ENCODE peak calls at places on chromosomes 6 and 20, in four cellular contexts. O, H, B and C are unnamed samples.

GRCh38 chr6:85561750-85562357 is 31.8 kb downstream of the SNX14 start:
- DNase-seq in O (no peak), H (no peak), B (no peak), C (no peak)

GRCh38 chr20:1185781-1186334 is 1.1 kb upstream of the TMEM74B start:
- DNase-seq in B (no peak), H (peak), O (no peak), C (peak)

GRCh38 chr20:38997622-38998021 is 35.5 kb downstream of the DHX35 start:
- DNase-seq in H (no peak), O (no peak), B (no peak), C (no peak)

GRCh38 chr6:10434235-10434634 is 19.4 kb upstream of the TFAP2A start:
- DNase-seq in O (no peak), B (no peak), H (no peak), C (no peak)

GRCh38 chr20:63060057-63060991 is 53.6 kb upstream of the BHLHE23 start:
- DNase-seq in B (no peak), H (no peak), O (peak), C (peak)

GRCh38 chr6:80280258-80281010 is 174.0 kb downstream of the BCKDHB start:
- DNase-seq in B (no peak), H (no peak), O (no peak), C (no peak)

GRCh38 chr6:2439632-2440031 is 194.2 kb upstream of the GMDS start:
- DNase-seq in O (no peak), B (no peak), H (no peak), C (no peak)

GRCh38 chr6:74931567-74931966 is 274.3 kb downstream of the COL12A1 start:
- DNase-seq in H (no peak), O (no peak), B (peak), C (no peak)

GRCh38 chr6:53514677-53515076 is 30.2 kb downstream of the GCLC start:
- DNase-seq in O (no peak), B (no peak), H (no peak), C (no peak)

GRCh38 chr6:100035873-100036653 is 42.0 kb upstream of the MCHR2 start:
- DNase-seq in H (no peak), B (no peak), O (no peak), C (no peak)

GRCh38 chr6:105136433-105137350 is 43.1 kb downstream of the POPDC3 start:
- DNase-seq in H (peak), O (peak), B (no peak), C (peak)

GRCh38 chr20:2801459-2801728 is 967 bp upstream of the CPXM1 start:
- DNase-seq in H (no peak), O (no peak), B (no peak), C (no peak)

GRCh38 chr20:22418738-22419137 is 165.6 kb downstream of the FOXA2 start:
- DNase-seq in O (no peak), H (no peak), B (no peak), C (no peak)

GRCh38 chr20:58981564-58982364 is 708 bp downstream of the NELFCD start:
- DNase-seq in O (no peak), H (peak), B (no peak), C (peak)

GRCh38 chr20:64139200-64140081 is 24.8 kb upstream of the MYT1 start:
- DNase-seq in H (no peak), B (no peak), O (peak), C (no peak)

GRCh38 chr20:59958626-59959025 is 403 bp downstream of the CDH26 start:
- DNase-seq in O (no peak), B (no peak), H (no peak), C (no peak)

GRCh38 chr6:38212579-38212978 is 393.1 kb downstream of the ZFAND3 start:
- DNase-seq in O (no peak), H (no peak), B (no peak), C (no peak)

GRCh38 chr20:25197173-25197869 is 1.8 kb downstream of the ENTPD6 start:
- DNase-seq in H (no peak), O (no peak), B (no peak), C (no peak)

GRCh38 chr6:84691978-84692623 is 72.3 kb downstream of the TBX18 start:
- DNase-seq in O (no peak), B (no peak), H (no peak), C (no peak)

GRCh38 chr20:58457083-58457680 is 58.0 kb downstream of the APCDD1L start:
- DNase-seq in H (no peak), O (no peak), B (no peak), C (no peak)

GRCh38 chr6:90284236-90284744 is 12.4 kb downstream of the BACH2 start:
- DNase-seq in H (peak), B (peak), O (no peak), C (no peak)

GRCh38 chr6:42292002-42292735 is 74.5 kb upstream of the MRPS10 start:
- DNase-seq in B (peak), O (no peak), H (peak), C (no peak)

GRCh38 chr20:877814-878213 is 38.3 kb downstream of the ANGPT4 start:
- DNase-seq in B (no peak), O (no peak), H (no peak), C (no peak)

GRCh38 chr6:46983007-46983411 is 59.1 kb downstream of the ADGRF1 start:
- DNase-seq in O (no peak), B (peak), H (peak), C (no peak)

GRCh38 chr20:13546497-13547131 is 92.1 kb downstream of the TASP1 start:
- DNase-seq in H (peak), O (peak), B (peak), C (peak)

GRCh38 chr20:44950368-44950767 is 9.8 kb downstream of the TOMM34 start:
- DNase-seq in O (no peak), H (no peak), B (no peak), C (no peak)

GRCh38 chr6:73652637-73653570 is 888 bp downstream of the SLC17A5 start:
- DNase-seq in O (peak), H (peak), B (no peak), C (peak)

GRCh38 chr20:64038579-64039292 is 2.8 kb downstream of the C20orf204 start:
- DNase-seq in O (peak), H (peak), B (no peak), C (peak)

GRCh38 chr20:6348908-6349307 is 226.1 kb upstream of the FERMT1 start:
- DNase-seq in B (no peak), H (no peak), O (no peak), C (no peak)

GRCh38 chr6:33174784-33175183 is 17.5 kb downstream of the COL11A2 start:
- DNase-seq in H (no peak), O (no peak), B (no peak), C (no peak)

GRCh38 chr20:51750037-51750769 is 18.0 kb downstream of the ATP9A start:
- DNase-seq in B (peak), O (peak), H (peak), C (no peak)

GRCh38 chr20:47334022-47334551 is 22.4 kb downstream of the ZMYND8 start:
- DNase-seq in H (peak), B (peak), O (no peak), C (no peak)

GRCh38 chr6:10416863-10417641 is 2.2 kb upstream of the TFAP2A start:
- DNase-seq in O (no peak), H (no peak), B (no peak), C (no peak)

GRCh38 chr20:41818991-41819390 is 200.8 kb upstream of the CHD6 start:
- DNase-seq in B (no peak), O (no peak), H (no peak), C (no peak)

GRCh38 chr6:48194596-48195295 is 83.7 kb upstream of the PTCHD4 start:
- DNase-seq in H (no peak), B (no peak), O (no peak), C (no peak)

GRCh38 chr6:163401039-163401885 is 13.3 kb upstream of the QKI start:
- DNase-seq in H (no peak), B (no peak), O (no peak), C (no peak)

GRCh38 chr6:113654396-113654795 is 202.7 kb upstream of the MARCKS start:
- DNase-seq in O (peak), B (no peak), H (peak), C (no peak)

GRCh38 chr6:30091577-30092381 is 16.2 kb upstream of the RNF39 start:
- DNase-seq in O (no peak), B (peak), H (peak), C (no peak)

GRCh38 chr6:26270903-26271639 is 93.9 kb upstream of the BTN3A2 start:
- DNase-seq in H (no peak), O (peak), B (peak), C (peak)

GRCh38 chr6:26268659-26269402 is 96.2 kb upstream of the BTN3A2 start:
- DNase-seq in H (no peak), O (no peak), B (no peak), C (peak)

GRCh38 chr6:26271640-26272090 is 93.3 kb upstream of the BTN3A2 start:
- DNase-seq in H (no peak), B (no peak), O (no peak), C (no peak)

GRCh38 chr6:26270121-26270861 is 94.7 kb upstream of the BTN3A2 start:
- DNase-seq in H (no peak), B (no peak), O (no peak), C (no peak)

DNA sequence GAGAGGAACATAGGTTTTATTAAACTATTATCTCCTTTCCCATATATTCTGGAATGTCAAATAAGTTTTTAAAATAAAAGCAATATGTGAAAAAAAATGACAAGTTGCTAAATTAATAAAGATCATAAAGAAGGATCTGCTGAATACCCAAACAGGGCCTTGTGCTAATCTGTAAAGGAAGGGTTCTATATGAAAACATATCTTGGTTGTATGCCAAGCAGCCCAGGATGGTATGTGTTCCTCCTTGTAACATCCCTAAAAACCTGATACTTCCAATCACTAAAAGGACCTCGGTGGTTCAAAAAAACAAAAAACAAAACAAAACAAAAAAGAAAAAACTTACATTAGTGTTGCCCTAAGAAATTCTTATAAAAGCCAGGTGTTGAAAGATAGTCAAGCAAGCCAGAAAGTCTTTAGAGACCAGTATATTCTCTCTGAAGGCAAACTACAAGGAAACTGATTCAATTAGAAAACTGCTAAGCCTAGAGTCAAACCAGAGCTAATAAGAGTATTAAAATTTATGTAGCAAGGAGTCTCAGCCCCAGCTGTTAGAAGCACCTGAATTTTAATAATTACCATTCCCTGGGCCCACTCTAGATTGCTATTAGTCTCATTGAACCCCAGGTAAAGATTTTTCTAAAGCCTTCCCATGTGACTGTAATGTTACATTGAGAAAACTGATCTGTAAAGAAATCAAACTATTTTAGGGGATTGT is 95.4 kb upstream of the BTN3A2 start:
- DNase-seq in H (no peak), O (no peak), B (no peak), C (no peak)
- H3K4me3 ChIP-seq in H (no peak), O (no peak), B (no peak), C (peak)

DNA sequence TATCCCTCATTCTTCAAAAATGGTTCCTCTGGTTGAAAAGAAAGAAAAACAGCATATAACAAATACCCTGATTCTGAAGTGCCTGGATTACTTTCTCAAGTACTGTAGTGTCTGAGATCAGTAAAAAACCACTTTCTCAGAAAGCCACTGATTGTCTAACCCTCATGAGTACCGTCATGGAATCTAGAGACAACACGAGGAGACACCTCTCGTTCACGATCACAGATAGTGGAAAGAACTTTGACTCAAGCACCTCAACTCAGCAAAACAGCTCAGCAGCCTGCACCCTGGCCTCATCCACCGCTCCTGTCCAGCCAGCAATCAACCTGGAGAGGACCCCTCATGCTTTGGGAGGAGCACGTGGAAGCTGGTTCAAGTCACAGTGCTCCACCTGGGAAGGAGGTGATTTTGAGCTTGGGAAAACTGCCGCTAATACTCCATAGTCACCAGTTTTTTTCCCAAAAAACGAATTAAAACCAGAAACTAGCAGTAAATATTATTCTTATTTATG is 1.0 kb downstream of the SCML4 start:
- DNase-seq in O (no peak), B (no peak), H (no peak), C (no peak)
- H3K4me3 ChIP-seq in O (no peak), B (no peak), H (no peak), C (no peak)

DNA sequence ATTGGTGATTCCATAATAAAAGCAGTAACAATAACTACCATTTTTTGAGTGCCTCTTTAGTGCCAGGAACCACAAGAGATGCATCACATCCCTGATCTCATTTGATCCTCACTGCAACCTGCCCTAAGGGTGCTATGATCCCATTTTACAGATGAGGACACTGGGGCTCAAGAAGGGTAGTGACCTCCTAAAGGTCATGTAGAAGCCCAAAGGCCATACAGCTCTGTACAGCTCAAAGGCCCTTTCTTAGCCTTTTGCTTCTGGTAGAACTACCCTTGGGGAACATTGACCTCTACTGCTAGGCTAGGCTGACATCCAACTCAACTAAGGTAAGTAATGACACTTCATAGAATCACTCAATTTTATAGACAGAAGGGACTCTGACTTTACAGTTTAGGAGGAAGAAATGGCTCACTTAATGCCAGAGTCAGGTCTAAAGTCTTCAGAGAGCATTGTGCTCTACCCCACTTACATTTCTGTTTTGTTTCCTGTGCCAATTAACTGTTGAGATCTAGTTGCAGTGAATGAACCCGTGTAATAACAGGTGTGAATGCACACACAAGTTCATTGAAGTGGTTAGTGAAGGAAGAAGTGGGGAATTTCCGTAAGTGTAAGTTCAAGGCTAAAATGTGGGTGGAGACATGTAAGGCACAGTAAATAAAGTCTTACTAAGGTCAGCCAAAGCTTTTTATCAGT is 10.7 kb downstream of the SLC9A8 start:
- DNase-seq in O (no peak), H (no peak), B (no peak), C (no peak)
- H3K4me3 ChIP-seq in O (no peak), H (no peak), B (no peak), C (no peak)

GRCh38 chr20:34744340-34744739 is 40.2 kb downstream of the TP53INP2 start:
- DNase-seq in B (no peak), O (no peak), H (no peak), C (no peak)

GRCh38 chr20:34747479-34747878 is 43.3 kb downstream of the TP53INP2 start:
- DNase-seq in H (no peak), B (no peak), O (no peak), C (no peak)

GRCh38 chr20:34744847-34745246 is 40.7 kb downstream of the TP53INP2 start:
- DNase-seq in H (no peak), B (no peak), O (no peak), C (no peak)

GRCh38 chr20:34743039-34743438 is 38.9 kb downstream of the TP53INP2 start:
- DNase-seq in H (no peak), B (no peak), O (no peak), C (no peak)
- H3K4me3 ChIP-seq in H (no peak), B (no peak), O (no peak), C (no peak)

GRCh38 chr6:93417421-93417996 is 1.9 kb downstream of the EPHA7 start:
- DNase-seq in B (no peak), O (peak), H (peak), C (peak)
- H3K4me3 ChIP-seq in B (no peak), O (no peak), H (peak), C (no peak)

GRCh38 chr6:68639211-68639610 is 4.1 kb downstream of the ADGRB3 start:
- DNase-seq in O (no peak), H (no peak), B (no peak), C (no peak)
- H3K4me3 ChIP-seq in O (no peak), H (no peak), B (no peak), C (no peak)